ENCODE peak calls at places on chromosomes 12 and 14, in six cellular contexts. S, U, W, J, E and Q are unnamed samples.

GRCh38 chr12:55188974-55189556 is 31.8 kb upstream of the OR10A7 start:
- DNase-seq in S (no peak), U (peak), W (peak), J (peak), E (peak), Q (peak)

GRCh38 chr12:6267007-6267721 is 43.3 kb upstream of the PLEKHG6 start:
- DNase-seq in S (peak), U (peak), W (no peak), J (no peak), E (no peak), Q (peak)

GRCh38 chr14:49920260-49920659 is 27.4 kb downstream of the ARF6 start:
- DNase-seq in S (no peak), U (no peak), W (no peak), J (no peak), E (no peak), Q (no peak)

GRCh38 chr12:68559984-68560822 is 50.5 kb upstream of the RAP1B start:
- DNase-seq in S (peak), U (peak), W (no peak), J (no peak), E (no peak), Q (no peak)

GRCh38 chr12:65854629-65855028 is 30.3 kb downstream of the HMGA2 start:
- DNase-seq in S (no peak), U (no peak), W (no peak), J (no peak), E (no peak), Q (no peak)

GRCh38 chr12:49552014-49552413 is 13.2 kb downstream of the KCNH3 start:
- DNase-seq in S (no peak), U (no peak), W (no peak), J (no peak), E (no peak), Q (peak)

GRCh38 chr12:2108975-2109671 is 56.3 kb downstream of the CACNA1C start:
- DNase-seq in S (no peak), U (no peak), W (no peak), J (no peak), E (no peak), Q (no peak)

GRCh38 chr12:67698711-67699603 is 50.4 kb downstream of the DYRK2 start:
- DNase-seq in S (no peak), U (peak), W (peak), J (peak), E (no peak), Q (no peak)

GRCh38 chr12:85138833-85139232 is 102.7 kb downstream of the LRRIQ1 start:
- DNase-seq in S (no peak), U (no peak), W (no peak), J (no peak), E (no peak), Q (peak)

GRCh38 chr12:65827827-65828231 is 3.5 kb downstream of the HMGA2 start:
- DNase-seq in S (no peak), U (peak), W (no peak), J (no peak), E (no peak), Q (no peak)

GRCh38 chr12:9707864-9708808 is 24.8 kb downstream of the CLECL1 start:
- DNase-seq in S (no peak), U (peak), W (peak), J (peak), E (peak), Q (no peak)

GRCh38 chr14:34465069-34465859 is 3.2 kb upstream of the SPTSSA start:
- DNase-seq in S (no peak), U (peak), W (no peak), J (peak), E (no peak), Q (peak)

GRCh38 chr12:122133192-122133950 is 40.6 kb downstream of the IL31 start:
- DNase-seq in S (no peak), U (no peak), W (no peak), J (no peak), E (no peak), Q (no peak)

GRCh38 chr12:29691146-29691854 is 92.4 kb downstream of the TMTC1 start:
- DNase-seq in S (no peak), U (no peak), W (no peak), J (no peak), E (no peak), Q (no peak)